ENCODE peak calls at places on chromosomes 2 and 18, in seven cellular contexts. One of them, this sample, is unnamed.

GRCh38 chr2:123245156-123245555 is 779.9 kb upstream of the CNTNAP5 start:
- DNase-seq in fibroblast of pulmonary artery: no peak
- DNase-seq in CD8-positive, alpha-beta T cell: no peak
- DNase-seq in astrocyte of the spinal cord: no peak
- DNase-seq in BJ: no peak
- DNase-seq in cardiac fibroblast: no peak
- DNase-seq in Peyer's patch: no peak
- DNase-seq in this sample: no peak

GRCh38 chr2:215521031-215521430 is 85.2 kb upstream of the FN1 start:
- DNase-seq in fibroblast of pulmonary artery: no peak
- DNase-seq in CD8-positive, alpha-beta T cell: no peak
- DNase-seq in astrocyte of the spinal cord: no peak
- DNase-seq in BJ: no peak
- DNase-seq in cardiac fibroblast: no peak
- DNase-seq in Peyer's patch: no peak
- DNase-seq in this sample: no peak

GRCh38 chr2:33136056-33136455 is 189.3 kb downstream of the LTBP1 start:
- DNase-seq in fibroblast of pulmonary artery: peak; percentile 55
- DNase-seq in CD8-positive, alpha-beta T cell: no peak
- DNase-seq in astrocyte of the spinal cord: peak; percentile 59
- DNase-seq in BJ: no peak
- DNase-seq in cardiac fibroblast: peak; percentile 51
- DNase-seq in Peyer's patch: no peak
- DNase-seq in this sample: no peak

GRCh38 chr2:54954705-54955357 is 95.4 kb downstream of the RTN4 start:
- DNase-seq in fibroblast of pulmonary artery: no peak
- DNase-seq in CD8-positive, alpha-beta T cell: no peak
- DNase-seq in astrocyte of the spinal cord: no peak
- DNase-seq in BJ: no peak
- DNase-seq in cardiac fibroblast: no peak
- DNase-seq in Peyer's patch: no peak
- DNase-seq in this sample: no peak

GRCh38 chr2:100953406-100954043 is 48.6 kb upstream of the RPL31 start:
- DNase-seq in fibroblast of pulmonary artery: no peak
- DNase-seq in CD8-positive, alpha-beta T cell: no peak
- DNase-seq in astrocyte of the spinal cord: no peak
- DNase-seq in BJ: no peak
- DNase-seq in cardiac fibroblast: no peak
- DNase-seq in Peyer's patch: no peak
- DNase-seq in this sample: no peak

GRCh38 chr2:36333350-36334012 is 22.1 kb upstream of the CRIM1 start:
- DNase-seq in fibroblast of pulmonary artery: no peak
- DNase-seq in CD8-positive, alpha-beta T cell: no peak
- DNase-seq in astrocyte of the spinal cord: no peak
- DNase-seq in BJ: no peak
- DNase-seq in cardiac fibroblast: no peak
- DNase-seq in Peyer's patch: no peak
- DNase-seq in this sample: no peak

GRCh38 chr2:171762879-171763573 is 75.8 kb downstream of the DYNC1I2 start:
- DNase-seq in fibroblast of pulmonary artery: peak; percentile 27
- DNase-seq in CD8-positive, alpha-beta T cell: no peak
- DNase-seq in astrocyte of the spinal cord: peak; percentile 57
- DNase-seq in BJ: no peak
- DNase-seq in cardiac fibroblast: peak; percentile 25
- DNase-seq in Peyer's patch: no peak
- DNase-seq in this sample: peak; percentile 14

GRCh38 chr2:58186501-58186900 is 54.6 kb downstream of the FANCL start:
- DNase-seq in fibroblast of pulmonary artery: no peak
- DNase-seq in CD8-positive, alpha-beta T cell: no peak
- DNase-seq in astrocyte of the spinal cord: no peak
- DNase-seq in BJ: no peak
- DNase-seq in cardiac fibroblast: no peak
- DNase-seq in Peyer's patch: no peak
- DNase-seq in this sample: peak; percentile 8

GRCh38 chr18:74508366-74508765 is 12.2 kb downstream of the CNDP2 start:
- DNase-seq in fibroblast of pulmonary artery: no peak
- DNase-seq in CD8-positive, alpha-beta T cell: no peak
- DNase-seq in astrocyte of the spinal cord: no peak
- DNase-seq in BJ: no peak
- DNase-seq in cardiac fibroblast: no peak
- DNase-seq in Peyer's patch: no peak
- DNase-seq in this sample: no peak

DNA sequence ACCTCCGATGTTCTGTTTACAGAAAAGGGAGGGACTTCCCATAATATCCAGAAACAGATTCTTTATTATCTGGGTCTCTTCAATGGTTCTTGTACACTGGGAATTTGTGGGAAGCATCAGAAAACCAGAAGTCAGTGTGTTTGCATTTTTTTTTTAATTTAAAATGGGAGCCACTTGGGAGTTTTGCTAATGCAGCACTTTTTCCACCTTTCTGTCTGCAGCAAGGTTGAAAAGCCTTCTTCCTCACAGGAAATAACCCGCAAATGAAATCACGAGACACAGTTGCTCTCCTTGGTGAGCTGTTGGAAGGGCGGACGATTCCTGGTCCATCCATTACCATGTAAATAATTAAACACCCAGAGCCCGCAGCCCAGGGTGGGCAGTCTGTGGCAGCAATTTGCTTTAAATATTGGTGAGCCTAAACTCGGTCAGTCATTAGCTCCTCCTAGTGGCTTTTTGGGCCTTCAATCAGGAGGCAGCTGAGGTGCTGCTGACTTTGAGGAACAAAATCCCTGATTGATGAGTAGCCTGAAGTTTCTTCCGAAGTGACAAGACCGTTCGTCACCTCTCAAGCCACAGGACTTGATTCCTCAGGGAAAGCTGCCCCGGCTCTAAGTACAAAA is 471.5 kb downstream of the EPHA4 start:
- DNase-seq in fibroblast of pulmonary artery: no peak
- DNase-seq in CD8-positive, alpha-beta T cell: no peak
- DNase-seq in astrocyte of the spinal cord: peak; percentile 22
- DNase-seq in BJ: no peak
- DNase-seq in cardiac fibroblast: no peak
- DNase-seq in Peyer's patch: no peak
- DNase-seq in this sample: no peak
- TF ChIP-seq CTCF in fibroblast of pulmonary artery: no peak
- TF ChIP-seq CTCF in CD8-positive, alpha-beta T cell: no peak
- TF ChIP-seq CTCF in astrocyte of the spinal cord: peak; percentile 37
- TF ChIP-seq CTCF in BJ: peak; percentile 29
- TF ChIP-seq CTCF in cardiac fibroblast: no peak
- TF ChIP-seq CTCF in Peyer's patch: no peak
- TF ChIP-seq CTCF in this sample: no peak

GRCh38 chr2:46656640-46657039 is 177.3 kb downstream of the TMEM247 start:
- DNase-seq in fibroblast of pulmonary artery: no peak
- DNase-seq in CD8-positive, alpha-beta T cell: no peak
- DNase-seq in astrocyte of the spinal cord: no peak
- DNase-seq in BJ: no peak
- DNase-seq in cardiac fibroblast: peak; percentile 51
- DNase-seq in Peyer's patch: no peak
- DNase-seq in this sample: no peak
- H3K4me3 ChIP-seq in fibroblast of pulmonary artery: no peak overlapping the region
- H3K4me3 ChIP-seq in CD8-positive, alpha-beta T cell: no peak overlapping the region
- H3K4me3 ChIP-seq in astrocyte of the spinal cord: no peak overlapping the region
- H3K4me3 ChIP-seq in BJ: no peak overlapping the region
- H3K4me3 ChIP-seq in cardiac fibroblast: no peak overlapping the region
- H3K4me3 ChIP-seq in Peyer's patch: no peak overlapping the region
- H3K4me3 ChIP-seq in this sample: no peak overlapping the region

GRCh38 chr2:61471905-61472805 is 1.3 kb upstream of the USP34 start:
- DNase-seq in fibroblast of pulmonary artery: peak; percentile 11
- DNase-seq in CD8-positive, alpha-beta T cell: no peak
- DNase-seq in astrocyte of the spinal cord: no peak
- DNase-seq in BJ: no peak
- DNase-seq in cardiac fibroblast: peak; percentile 22
- DNase-seq in Peyer's patch: no peak
- DNase-seq in this sample: peak; percentile 48

GRCh38 chr2:61470122-61470951 is 550 bp downstream of the USP34 start:
- DNase-seq in fibroblast of pulmonary artery: no peak
- DNase-seq in CD8-positive, alpha-beta T cell: peak; percentile 81
- DNase-seq in astrocyte of the spinal cord: peak; percentile 78
- DNase-seq in BJ: no peak
- DNase-seq in cardiac fibroblast: no peak
- DNase-seq in Peyer's patch: peak; percentile 94
- DNase-seq in this sample: peak; percentile 82

GRCh38 chr2:61469424-61470121 is 1.3 kb downstream of the USP34 start:
- DNase-seq in fibroblast of pulmonary artery: peak; percentile 30
- DNase-seq in CD8-positive, alpha-beta T cell: no peak
- DNase-seq in astrocyte of the spinal cord: peak; percentile 55
- DNase-seq in BJ: no peak
- DNase-seq in cardiac fibroblast: peak; percentile 20
- DNase-seq in Peyer's patch: no peak
- DNase-seq in this sample: peak; percentile 39

DNA sequence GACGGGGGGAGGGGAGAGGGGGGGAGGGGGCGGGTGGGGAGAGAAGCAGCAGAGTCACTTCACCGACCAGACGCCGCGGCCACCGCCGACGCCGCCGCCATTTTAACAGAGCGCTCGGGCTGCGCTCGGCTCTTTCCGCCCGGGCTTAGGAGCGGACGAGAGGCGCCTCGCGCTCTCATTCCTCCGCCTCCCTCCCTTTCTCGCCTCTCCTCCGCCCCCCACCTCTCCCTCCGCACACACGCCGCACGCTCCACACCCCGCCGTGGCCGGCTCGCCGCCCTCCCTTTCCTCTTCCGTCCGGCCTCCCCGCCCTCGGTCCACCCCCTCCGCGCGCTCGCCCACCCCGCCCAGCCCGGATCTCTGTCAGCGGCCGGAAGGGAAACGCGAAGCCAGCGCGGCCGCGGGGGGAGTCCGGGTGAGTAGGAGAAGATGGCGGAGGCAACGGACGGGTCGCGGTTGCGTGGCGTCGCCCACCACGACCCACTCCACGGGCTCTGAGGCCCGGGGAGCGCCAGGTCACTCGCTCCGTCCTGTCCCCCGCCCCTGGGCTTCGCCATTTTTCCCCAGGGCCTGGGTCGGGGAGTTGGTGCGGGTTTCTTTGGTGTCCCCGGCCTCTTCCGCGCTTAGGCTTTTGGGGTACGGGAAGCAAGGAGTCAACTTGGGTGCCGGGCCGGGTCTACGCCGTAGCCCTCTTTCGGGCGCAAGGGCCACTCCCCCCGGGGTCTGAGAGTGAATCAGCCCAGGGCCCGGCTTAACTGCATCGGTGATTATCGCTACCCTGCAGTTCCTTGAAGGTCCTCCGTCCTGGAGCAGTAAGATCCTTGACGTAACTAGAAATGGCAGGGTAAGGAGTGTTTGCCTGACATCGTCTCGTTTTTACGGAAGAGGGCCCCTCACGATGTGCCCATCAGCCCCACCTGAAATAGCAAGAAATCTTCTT is at the start of gene USP34:
- DNase-seq in fibroblast of pulmonary artery: peak; percentile 97
- DNase-seq in CD8-positive, alpha-beta T cell: peak; percentile 95
- DNase-seq in astrocyte of the spinal cord: peak; percentile 97
- DNase-seq in BJ: peak; percentile 71
- DNase-seq in cardiac fibroblast: peak; percentile 98
- DNase-seq in Peyer's patch: peak; percentile 97
- DNase-seq in this sample: peak; percentile 97
- TF ChIP-seq CTCF in fibroblast of pulmonary artery: no peak
- TF ChIP-seq CTCF in CD8-positive, alpha-beta T cell: no peak
- TF ChIP-seq CTCF in astrocyte of the spinal cord: no peak
- TF ChIP-seq CTCF in BJ: no peak
- TF ChIP-seq CTCF in cardiac fibroblast: no peak
- TF ChIP-seq CTCF in Peyer's patch: peak; percentile 14
- TF ChIP-seq CTCF in this sample: no peak

DNA sequence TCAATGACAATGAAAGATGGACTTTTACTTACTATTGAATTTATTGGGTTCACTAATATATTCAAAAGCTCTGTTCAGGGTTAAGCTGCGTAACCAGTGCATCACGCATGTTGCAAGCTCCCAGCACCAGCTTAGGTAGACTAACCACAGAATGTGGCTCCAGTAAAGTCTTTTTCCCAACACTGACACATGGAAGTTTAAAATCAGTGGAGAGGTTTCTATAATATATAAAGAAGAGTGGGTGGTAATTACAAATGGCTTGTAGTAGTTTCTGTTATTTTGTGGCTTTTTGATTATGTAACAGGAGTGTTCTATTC is 1.9 kb downstream of the PLCL1 start:
- DNase-seq in fibroblast of pulmonary artery: no peak
- DNase-seq in CD8-positive, alpha-beta T cell: no peak
- DNase-seq in astrocyte of the spinal cord: no peak
- DNase-seq in BJ: no peak
- DNase-seq in cardiac fibroblast: no peak
- DNase-seq in Peyer's patch: no peak
- DNase-seq in this sample: no peak
- H3K4me3 ChIP-seq in fibroblast of pulmonary artery: peak overlapping the region; percentile 73
- H3K4me3 ChIP-seq in CD8-positive, alpha-beta T cell: no peak overlapping the region
- H3K4me3 ChIP-seq in astrocyte of the spinal cord: no peak overlapping the region
- H3K4me3 ChIP-seq in BJ: no peak overlapping the region
- H3K4me3 ChIP-seq in cardiac fibroblast: no peak overlapping the region
- H3K4me3 ChIP-seq in Peyer's patch: peak overlapping the region; percentile 67
- H3K4me3 ChIP-seq in this sample: no peak overlapping the region

This sample was measured in fibroblast of villous mesenchyme.